ENCODE peak calls at places on chromosomes 2 and 18, in five cellular contexts. Y is body of pancreas, E is cardiac fibroblast, Z is left lung, A is coronary artery. Q is an unnamed sample.

GRCh38 chr18:25349131-25349925 is 2.6 kb downstream of the ZNF521 start:
- DNase-seq in A (no peak), Y (no peak), Z (no peak), E (peak), Q (peak)

GRCh38 chr2:110211938-110212858 is at the start of gene MTLN:
- DNase-seq in E (peak), A (peak), Z (peak), Y (peak), Q (peak)

GRCh38 chr18:37864122-37864521 is 298.5 kb upstream of the CELF4 start:
- DNase-seq in Z (no peak), Y (no peak), A (no peak), E (no peak), Q (no peak)

GRCh38 chr2:62774555-62775366 is 69.2 kb downstream of the EHBP1 start:
- DNase-seq in Y (no peak), A (no peak), Z (no peak), E (peak), Q (no peak)

GRCh38 chr18:30971338-30971956 is 71.1 kb downstream of the DSC3 start:
- DNase-seq in Z (no peak), A (no peak), E (peak), Y (no peak), Q (peak)

GRCh38 chr18:60018801-60019462 is 119.1 kb downstream of the PMAIP1 start:
- DNase-seq in E (no peak), Z (no peak), Y (no peak), A (no peak), Q (no peak)

GRCh38 chr2:11203480-11203879 is 48.2 kb downstream of the SLC66A3 start:
- DNase-seq in Y (no peak), Z (no peak), A (no peak), E (peak), Q (no peak)

GRCh38 chr18:35926884-35927283 is 45.6 kb upstream of the RMP24 start:
- DNase-seq in A (no peak), Y (no peak), Z (no peak), E (no peak), Q (no peak)

GRCh38 chr2:232486558-232487384 is 863 bp downstream of the ECEL1 start:
- DNase-seq in Z (no peak), A (no peak), E (no peak), Y (no peak), Q (no peak)

GRCh38 chr2:166513952-166514351 is 19.9 kb upstream of the SCN7A start:
- DNase-seq in E (no peak), Y (no peak), Z (no peak), A (no peak), Q (no peak)

DNA sequence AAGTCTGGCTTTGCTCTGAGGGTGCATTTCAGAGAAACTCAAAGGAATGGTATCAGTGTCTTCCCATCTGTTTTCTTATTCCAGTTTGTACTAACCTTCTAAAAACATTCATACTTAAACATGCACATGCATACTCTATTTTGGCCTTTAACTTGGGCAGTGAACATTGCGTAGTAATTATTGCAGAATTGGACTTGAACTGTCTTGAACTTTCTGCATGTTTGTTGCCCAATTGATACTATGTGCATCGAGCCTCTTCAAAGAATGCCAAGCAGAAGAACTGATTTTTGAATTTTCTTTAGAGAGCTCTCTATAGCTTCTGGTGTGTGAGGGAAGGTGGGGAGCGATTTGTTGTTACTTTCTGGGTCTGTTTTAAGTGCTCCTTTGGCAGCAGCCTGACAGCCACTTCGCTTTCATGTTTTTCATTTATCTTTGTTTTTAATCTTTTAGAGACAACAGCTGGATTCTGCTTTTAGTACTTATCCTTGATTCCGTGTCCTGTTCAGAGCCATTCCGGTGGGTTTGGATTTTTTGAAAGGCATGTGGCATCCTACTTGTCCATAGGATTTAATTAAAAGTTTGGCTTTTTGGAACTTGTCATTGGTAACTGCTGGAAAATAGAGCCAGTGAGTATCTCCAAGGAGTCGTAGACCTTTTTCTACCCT is 159.2 kb downstream of the RAPGEF4 start:
- DNase-seq in Z (no peak), A (no peak), Y (no peak), E (no peak), Q (no peak)
- TF ChIP-seq CTCF in Z (no peak), A (no peak), Y (no peak), E (no peak), Q (no peak)

GRCh38 chr2:231245253-231246094 is 47.0 kb downstream of the ARMC9 start:
- DNase-seq in Y (peak), Z (peak), E (peak), A (no peak), Q (no peak)
- TF ChIP-seq CTCF in Y (peak), Z (no peak), E (no peak), A (no peak), Q (no peak)

DNA sequence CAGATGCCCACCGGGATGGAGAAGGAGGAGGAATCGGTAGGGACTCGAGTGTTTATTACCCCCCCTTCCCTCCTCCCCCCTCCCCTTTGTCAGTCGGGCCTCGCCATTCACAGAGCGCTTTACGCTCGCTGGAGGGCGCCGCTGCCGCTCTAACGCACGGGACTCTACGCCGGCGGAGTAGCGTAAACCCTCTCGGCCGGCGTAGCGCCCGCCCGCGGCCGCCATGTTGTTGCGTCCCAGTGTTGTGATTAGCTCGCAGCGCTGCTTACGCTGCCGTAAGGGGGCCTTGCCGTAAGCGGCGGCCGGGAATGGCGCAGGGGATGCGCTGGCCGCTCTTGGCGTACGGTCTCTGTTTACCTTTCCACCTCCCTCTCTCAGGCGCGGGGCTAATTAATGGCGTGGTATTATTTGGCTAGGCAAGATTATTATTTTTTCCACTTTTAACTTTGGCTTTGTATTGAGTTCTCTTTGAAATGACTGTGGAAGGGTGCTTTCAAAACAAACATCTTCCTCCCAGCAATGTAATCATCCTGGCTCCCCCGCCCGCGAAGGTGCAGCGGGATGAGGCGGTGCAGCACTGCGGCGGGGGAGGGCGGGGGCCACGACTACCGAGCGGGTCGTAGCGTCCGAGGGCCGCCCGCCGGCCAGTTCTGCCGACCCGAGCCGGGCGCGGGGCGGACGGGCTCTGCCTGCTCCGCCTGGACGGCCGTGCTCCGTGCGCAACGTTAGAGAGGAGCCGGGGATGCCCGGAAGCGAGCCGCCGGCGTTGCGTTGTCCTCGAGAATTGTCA is 779 bp downstream of the EPC2 start:
- DNase-seq in E (peak), Z (peak), A (peak), Y (peak), Q (peak)
- TF ChIP-seq CTCF in E (peak), Z (peak), A (no peak), Y (peak), Q (no peak)

DNA sequence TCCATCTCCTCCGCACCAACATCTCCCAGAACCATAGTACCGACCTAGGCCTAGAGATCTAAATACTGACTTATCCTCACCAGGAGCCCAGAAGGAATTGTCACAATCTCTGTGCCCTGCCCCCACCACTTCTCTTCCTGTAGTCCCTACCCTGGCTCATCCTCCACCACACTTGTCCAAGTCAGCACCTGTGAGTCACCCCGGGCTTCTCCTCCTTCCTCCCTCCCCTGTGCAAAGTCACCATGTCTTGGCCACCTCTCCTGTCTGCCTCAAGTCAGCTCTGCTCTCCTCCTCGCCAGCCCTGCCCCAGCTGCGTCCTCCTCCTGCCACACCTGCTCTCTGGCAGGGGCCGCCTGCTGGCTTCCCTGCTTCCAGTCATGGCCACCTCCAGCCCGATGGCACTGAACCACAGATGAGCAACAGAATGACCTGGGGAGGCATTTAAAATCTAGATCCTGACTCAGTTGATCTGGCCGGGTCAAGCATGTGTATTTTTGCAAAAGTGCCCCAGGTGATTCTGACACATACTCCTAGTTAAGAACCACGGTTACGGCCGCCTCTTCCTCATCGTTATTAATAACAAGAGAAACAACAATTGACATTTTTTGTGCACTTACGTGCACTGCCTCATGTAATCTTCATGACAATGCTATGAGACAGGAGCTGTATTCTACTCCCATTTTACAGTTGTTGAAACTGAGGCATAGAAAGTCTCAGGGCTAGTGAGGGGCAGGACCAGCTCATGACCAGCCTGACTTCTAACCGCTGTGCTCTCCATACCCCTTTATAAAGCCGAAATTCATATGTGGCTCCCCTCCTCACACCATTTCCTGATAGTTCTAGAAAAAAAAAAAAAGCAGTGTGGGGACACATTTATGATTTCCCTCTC is 36.1 kb upstream of the ASPRV1 start:
- DNase-seq in Y (peak), A (no peak), Z (peak), E (no peak), Q (no peak)
- TF ChIP-seq CTCF in Y (no peak), A (no peak), Z (no peak), E (no peak), Q (no peak)

GRCh38 chr2:148475626-148476025 is 168.9 kb upstream of the EPC2 start:
- DNase-seq in A (no peak), Y (no peak), E (no peak), Z (no peak), Q (no peak)

GRCh38 chr2:148483675-148484074 is 160.9 kb upstream of the EPC2 start:
- DNase-seq in E (no peak), Z (no peak), A (no peak), Y (no peak), Q (peak)

DNA sequence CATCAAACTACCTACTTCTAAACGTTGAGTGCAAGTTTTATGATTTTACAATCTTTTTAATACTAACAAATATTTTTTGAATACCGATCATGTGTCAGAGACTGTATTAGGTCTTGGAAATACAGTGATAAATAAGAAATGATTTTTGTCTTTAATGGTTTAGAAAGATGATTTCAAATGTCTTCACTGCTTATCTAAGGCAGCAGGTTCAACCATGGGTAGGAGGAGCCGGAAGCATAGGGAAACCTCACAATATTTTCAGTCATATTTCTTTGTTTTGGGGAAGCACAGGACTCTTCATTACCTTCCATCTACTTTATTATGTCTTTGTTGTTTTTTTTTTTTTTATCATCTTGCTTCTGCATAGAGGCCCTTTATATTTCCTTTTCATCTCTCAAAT is 165.2 kb upstream of the EPC2 start:
- DNase-seq in A (no peak), Z (no peak), Y (no peak), E (no peak), Q (no peak)
- TF ChIP-seq CTCF in A (no peak), Z (no peak), Y (no peak), E (no peak), Q (no peak)

DNA sequence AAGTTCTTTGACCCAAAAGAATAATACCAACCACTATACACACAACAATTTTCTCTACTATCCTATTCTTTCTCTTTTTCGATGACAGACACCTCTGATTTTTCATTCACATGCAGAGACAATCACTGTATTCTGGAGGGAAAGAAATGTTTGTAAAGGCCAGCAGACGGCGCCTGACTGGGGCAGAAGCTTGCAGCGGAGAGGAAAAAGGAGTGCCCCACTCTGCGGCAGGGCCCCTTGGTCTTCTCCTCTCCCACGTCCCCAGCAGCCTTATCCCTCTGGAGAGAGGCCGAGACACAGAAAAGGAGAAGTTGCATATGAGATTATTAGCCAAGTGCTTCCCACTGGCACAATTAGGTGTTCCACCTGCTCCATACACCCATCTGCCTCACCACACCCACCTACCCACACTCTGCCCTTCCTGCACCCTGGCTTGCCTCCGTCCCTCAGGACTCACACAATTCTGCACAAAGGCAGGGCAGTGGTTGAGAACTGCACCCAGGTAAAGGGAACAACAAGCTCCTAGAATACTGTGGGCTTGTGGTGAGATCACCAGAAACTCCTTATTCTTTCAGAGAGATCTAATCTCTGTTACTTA is 687.3 kb downstream of the NRXN1 start:
- DNase-seq in Y (no peak), Z (no peak), A (no peak), E (no peak), Q (peak)
- TF ChIP-seq CTCF in Y (no peak), Z (no peak), A (no peak), E (no peak), Q (peak)

DNA sequence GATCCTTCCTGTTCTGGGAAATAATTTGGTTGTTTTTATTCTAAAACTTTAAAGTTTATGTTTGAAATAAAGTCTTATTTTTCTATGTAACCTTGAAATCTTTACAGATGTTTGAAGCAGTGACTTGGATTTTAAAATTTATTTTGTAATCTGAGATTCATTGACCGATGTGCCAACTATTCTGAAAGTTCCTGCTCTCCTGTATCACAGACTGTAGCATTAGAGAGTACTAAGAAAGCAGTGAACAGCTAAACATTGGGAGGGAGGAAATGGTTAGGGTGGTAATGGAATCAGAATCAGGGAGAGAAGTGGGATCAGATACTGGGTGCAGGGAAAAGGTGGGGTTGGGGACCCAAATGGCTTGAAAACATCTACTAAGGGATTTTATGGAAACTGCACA is 69.9 kb downstream of the CDC42EP3 start:
- DNase-seq in E (no peak), Z (no peak), Y (no peak), A (no peak), Q (no peak)
- TF ChIP-seq CTCF in E (no peak), Z (no peak), Y (no peak), A (no peak), Q (no peak)

DNA sequence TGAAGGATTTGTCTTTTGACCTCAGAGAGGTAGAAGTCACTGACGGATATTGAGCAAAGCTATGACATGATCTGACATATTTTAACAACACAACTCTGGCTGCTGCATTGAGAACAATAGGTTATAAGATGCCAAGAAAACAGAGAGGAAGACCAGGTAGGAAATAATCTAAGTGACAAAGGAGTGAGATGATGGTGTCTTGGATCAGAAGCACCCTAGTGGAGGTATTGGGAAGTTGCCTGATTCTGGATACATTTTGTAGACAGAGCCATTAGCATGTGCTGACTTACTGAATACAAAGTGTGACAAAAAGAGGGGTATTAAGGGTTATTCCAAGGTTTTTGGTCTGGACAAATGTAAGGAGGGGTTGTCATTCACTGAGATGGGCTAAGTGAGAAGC is 1438.1 kb downstream of the DPP10 start:
- DNase-seq in E (no peak), Z (no peak), Y (no peak), A (no peak), Q (no peak)
- TF ChIP-seq CTCF in E (no peak), Z (no peak), Y (no peak), A (no peak), Q (peak)

GRCh38 chr2:105249891-105250290 is 8.3 kb downstream of the GPR45 start:
- DNase-seq in A (no peak), Y (no peak), Z (no peak), E (no peak), Q (no peak)
- TF ChIP-seq CTCF in A (no peak), Y (no peak), Z (no peak), E (no peak), Q (no peak)

GRCh38 chr2:85602476-85603234 is at the start of gene TMEM150A:
- DNase-seq in Y (peak), A (peak), Z (peak), E (peak), Q (peak)
- TF ChIP-seq CTCF in Y (peak), A (no peak), Z (no peak), E (no peak), Q (no peak)